ENCODE peak calls at places on chromosomes 16 and 17, in five cellular contexts. D is activated B cell treated with CpG ODN at 0.5 μM for 24 hours, G is A549, L is psoas muscle, K is WTC11. S is an unnamed sample.

GRCh38 chr17:61307905-61308886 is 91.4 kb upstream of the TBX2 start:
- DNase-seq in G (peak), D (no peak), L (no peak), K (no peak), S (no peak)

GRCh38 chr17:50221500-50222480 is 20.4 kb upstream of the COL1A1 start:
- DNase-seq in D (no peak), G (no peak), L (peak), K (no peak), S (no peak)

GRCh38 chr16:25066747-25067631 is 44.6 kb upstream of the LCMT1 start:
- DNase-seq in D (peak), K (peak), G (peak), L (peak), S (peak)

GRCh38 chr17:8474826-8475225 is 39.1 kb downstream of the NDEL1 start:
- DNase-seq in G (no peak), L (no peak), D (no peak), K (no peak), S (no peak)

GRCh38 chr17:56785396-56785795 is 48.3 kb downstream of the C17orf67 start:
- DNase-seq in G (no peak), K (no peak), D (no peak), L (no peak), S (no peak)

GRCh38 chr17:50871369-50871768 is 5.2 kb upstream of the TOB1 start:
- DNase-seq in D (no peak), L (no peak), G (no peak), K (no peak), S (no peak)

GRCh38 chr17:7014995-7015586 is 2.7 kb downstream of the RNASEK start:
- DNase-seq in K (no peak), L (no peak), D (no peak), G (no peak), S (no peak)

GRCh38 chr16:15493416-15494181 is 59.2 kb downstream of the BMERB1 start:
- DNase-seq in G (no peak), D (no peak), K (no peak), L (no peak), S (no peak)

GRCh38 chr16:9039208-9039607 is 52.2 kb upstream of the HAPSTR1 start:
- DNase-seq in G (peak), D (no peak), L (no peak), K (no peak), S (no peak)

GRCh38 chr17:62876664-62877411 is 68.7 kb upstream of the MARCHF10 start:
- DNase-seq in D (no peak), G (no peak), L (no peak), K (no peak), S (no peak)

GRCh38 chr16:70407811-70408274 is 31.1 kb downstream of the ST3GAL2 start:
- DNase-seq in K (no peak), G (no peak), D (no peak), L (no peak), S (no peak)

DNA sequence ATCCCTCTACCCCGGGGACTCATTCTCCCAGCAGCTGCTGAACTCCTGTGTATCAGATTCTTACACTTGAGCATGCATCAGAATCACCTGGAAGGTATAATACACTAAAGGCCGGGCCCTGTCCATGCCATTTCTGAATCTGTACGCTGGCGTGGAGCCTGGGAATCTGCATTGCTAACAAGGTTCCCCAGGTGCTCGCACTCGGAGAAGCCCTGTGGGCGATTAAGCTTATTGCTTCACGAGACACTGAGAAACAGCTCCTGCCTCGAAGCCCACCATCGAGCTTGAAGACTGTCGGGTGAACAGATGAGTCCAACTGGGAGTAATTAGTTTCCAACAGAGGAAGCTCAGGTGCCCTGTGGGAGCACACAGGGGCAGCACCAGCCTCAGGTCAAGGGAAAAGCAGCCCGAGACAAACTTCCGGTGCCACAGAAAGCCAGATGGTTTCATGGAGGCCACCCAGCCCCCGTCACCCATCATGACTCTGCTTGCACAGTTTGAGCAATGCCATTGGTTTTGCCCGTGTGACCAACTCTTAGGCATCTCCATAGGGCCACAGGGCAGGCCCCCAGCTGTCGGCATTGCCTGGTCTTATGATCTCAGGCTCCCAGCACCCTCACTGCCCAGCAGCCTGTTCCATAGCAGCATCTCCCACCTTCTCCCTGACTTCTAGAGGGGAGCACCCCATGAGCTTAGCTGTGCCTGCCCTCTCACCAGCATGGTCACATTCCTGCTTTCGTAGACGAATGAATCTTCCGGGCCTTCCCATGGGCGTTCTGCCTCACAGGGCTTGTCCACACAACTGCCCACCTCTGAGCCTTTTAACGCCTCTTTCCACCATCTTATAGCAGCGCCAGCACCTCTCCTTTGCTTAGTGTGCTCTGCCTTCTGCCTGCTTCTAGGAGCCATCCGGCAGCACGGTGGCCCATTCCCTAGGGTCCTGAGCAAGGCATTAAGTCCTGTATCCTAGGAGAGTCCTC is 10.9 kb downstream of the CTRB2 start:
- DNase-seq in G (no peak), L (no peak), K (no peak), D (no peak), S (no peak)
- TF ChIP-seq CTCF in G (no peak), L (no peak), K (no peak), D (no peak), S (no peak)

DNA sequence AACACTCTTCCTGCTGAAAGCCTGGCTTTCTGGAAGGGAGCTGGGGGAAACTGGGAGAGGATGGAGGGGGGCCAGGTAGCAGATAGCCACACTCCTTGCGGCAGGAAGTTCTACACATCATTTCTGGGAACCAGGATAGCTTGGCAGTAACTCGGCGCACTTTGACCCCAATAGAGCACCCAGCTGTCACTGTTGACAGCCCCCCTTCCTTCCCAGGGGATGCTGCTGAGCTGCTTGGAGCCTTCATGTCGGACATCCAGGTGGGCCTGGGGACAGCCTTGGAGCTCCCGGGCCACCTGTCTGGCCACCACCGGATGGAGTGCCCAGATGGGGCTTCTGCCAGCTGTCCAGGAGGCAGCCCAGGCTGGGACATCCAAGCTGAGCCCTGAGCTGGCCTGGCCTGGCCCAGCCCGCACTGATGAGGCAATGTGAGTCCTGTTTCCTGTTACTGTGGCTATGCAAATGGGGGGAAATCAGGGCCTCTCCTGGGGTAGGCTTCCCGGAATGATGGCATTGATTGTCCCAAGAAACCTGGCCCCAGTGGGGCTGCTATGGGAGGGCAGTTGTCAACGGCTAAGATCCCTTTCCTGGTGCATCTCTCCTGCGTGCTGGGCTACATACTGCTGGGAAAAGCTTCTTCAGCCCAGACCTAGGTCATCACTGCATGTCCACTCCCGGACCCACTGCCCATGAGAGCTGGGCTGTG is 50.1 kb downstream of the SOCS1 start:
- DNase-seq in L (no peak), D (no peak), G (no peak), K (no peak), S (no peak)
- TF ChIP-seq CTCF in L (no peak), D (no peak), G (no peak), K (no peak), S (no peak)

GRCh38 chr16:88754109-88754911 is 30.7 kb downstream of the PIEZO1 start:
- DNase-seq in K (no peak), D (no peak), L (no peak), G (no peak), S (no peak)

GRCh38 chr16:88752386-88753002 is 32.5 kb downstream of the PIEZO1 start:
- DNase-seq in G (no peak), D (no peak), K (no peak), L (no peak), S (no peak)

GRCh38 chr16:88753600-88753999 is 31.4 kb downstream of the PIEZO1 start:
- DNase-seq in D (no peak), K (no peak), L (no peak), G (no peak), S (no peak)

GRCh38 chr16:88754912-88755744 is 29.9 kb downstream of the PIEZO1 start:
- DNase-seq in D (no peak), K (peak), G (no peak), L (no peak), S (no peak)

DNA sequence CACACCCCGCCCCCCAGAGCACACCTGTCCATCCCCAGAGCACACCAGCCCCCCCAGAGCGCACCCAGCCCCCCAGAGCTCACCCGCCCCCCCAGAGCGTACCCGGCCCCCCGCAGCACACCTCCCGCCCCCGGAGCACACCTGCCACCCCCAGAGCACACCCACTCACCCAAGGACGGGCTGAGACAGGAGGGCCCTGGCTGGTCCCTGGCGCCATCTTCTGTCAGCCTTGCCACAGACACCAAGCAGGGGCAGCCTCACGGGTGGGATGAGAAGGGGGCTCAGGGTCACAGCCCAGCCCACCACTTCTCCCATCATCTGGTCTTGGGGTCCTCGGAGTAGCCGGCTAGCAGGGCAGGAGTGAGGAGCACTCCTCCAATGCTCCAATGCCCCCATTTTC is 31.8 kb downstream of the PIEZO1 start:
- DNase-seq in L (no peak), D (no peak), K (no peak), G (no peak), S (no peak)
- TF ChIP-seq CTCF in L (no peak), D (no peak), K (no peak), G (no peak), S (no peak)

DNA sequence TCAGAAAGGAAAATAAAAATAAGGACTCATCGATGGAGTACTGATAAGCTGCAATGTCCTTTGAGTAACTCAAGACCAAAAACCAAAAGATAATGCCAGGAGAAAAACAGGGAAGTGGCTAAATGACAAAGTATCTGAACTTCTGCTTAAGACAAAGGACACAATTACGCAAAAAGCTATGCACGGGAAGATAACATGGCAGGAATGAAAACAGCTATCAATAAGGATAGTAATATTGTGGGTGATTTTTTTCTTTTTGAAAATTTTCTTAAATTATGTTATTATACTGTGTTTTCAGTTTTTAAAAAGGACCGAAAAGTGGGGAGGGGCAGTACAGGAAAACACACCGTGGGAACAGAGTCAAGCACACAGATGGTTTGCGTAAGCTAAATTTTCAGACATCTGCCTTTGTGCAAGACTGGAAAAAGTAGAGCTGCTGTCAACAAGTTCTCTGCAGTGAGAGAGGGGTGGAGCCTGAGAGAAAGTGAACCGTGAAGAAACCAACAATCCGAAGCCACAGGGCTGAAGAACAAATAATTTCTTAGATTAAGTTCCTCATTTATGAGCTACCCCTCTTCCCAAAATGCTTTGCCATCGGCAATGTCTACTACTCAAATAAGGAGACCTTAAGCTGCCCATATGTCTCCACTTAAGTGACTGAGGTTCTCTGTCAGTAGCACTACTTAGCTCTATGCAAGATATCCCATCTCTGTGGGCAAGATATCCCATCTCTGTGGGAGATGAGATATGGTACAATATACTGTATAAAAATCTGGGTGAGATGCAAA is 99.9 kb upstream of the CORO6 start:
- DNase-seq in G (no peak), K (no peak), D (no peak), L (no peak), S (no peak)
- TF ChIP-seq CTCF in G (no peak), K (no peak), D (no peak), L (no peak), S (no peak)

DNA sequence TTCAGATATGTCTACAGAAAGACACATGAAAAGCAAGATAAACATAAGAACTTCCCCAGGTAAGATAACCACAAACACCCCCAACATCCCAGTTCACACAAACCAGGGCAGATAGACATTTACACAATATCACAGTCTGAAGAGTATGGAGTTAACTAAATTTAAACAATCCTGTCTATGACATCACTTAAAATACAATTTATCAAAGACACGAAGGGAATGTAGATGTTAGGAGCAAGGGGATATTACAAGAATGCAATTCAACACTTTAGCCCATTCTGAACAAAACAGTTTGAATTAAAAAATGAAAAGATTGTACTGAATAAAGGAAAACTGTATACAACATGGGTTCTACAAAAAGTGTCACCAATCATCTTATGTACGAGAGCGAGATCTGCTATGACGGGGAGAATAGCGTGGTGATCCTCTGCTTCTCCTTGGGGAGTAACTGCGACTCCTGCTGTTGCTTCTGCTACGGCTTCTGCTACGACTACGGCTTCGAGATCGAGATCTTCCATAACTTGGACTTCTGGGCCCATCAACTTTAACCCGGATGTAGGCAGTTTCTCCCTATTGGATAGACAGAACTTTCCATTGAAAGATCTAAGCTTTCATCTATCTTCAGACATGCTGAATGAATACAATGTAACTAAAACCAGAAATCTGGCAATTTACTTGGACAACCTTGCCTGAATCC is 1.9 kb downstream of the SRSF1 start:
- DNase-seq in G (peak), K (no peak), D (no peak), L (no peak), S (no peak)
- TF ChIP-seq CTCF in G (no peak), K (no peak), D (no peak), L (no peak), S (no peak)

S was measured in type B pancreatic cell.